ENCODE peak calls at places on chromosomes 3 and 15, in six cellular contexts. Z, C, N, H, K and Y are unnamed samples.

GRCh38 chr3:13111173-13111873 is 38.1 kb upstream of the IQSEC1 start:
- DNase-seq in Z (no peak), C (no peak), N (peak), H (no peak), K (peak), Y (no peak)

GRCh38 chr3:34001022-34001421 is 202.6 kb downstream of the PDCD6IP start:
- DNase-seq in Z (no peak), C (no peak), N (no peak), H (peak), K (no peak), Y (no peak)

GRCh38 chr15:74406992-74407705 is 26.6 kb downstream of the SEMA7A start:
- DNase-seq in Z (peak), C (no peak), N (peak), H (peak), K (no peak), Y (peak)

GRCh38 chr3:184011230-184011876 is 6.3 kb downstream of the ABCC5 start:
- DNase-seq in Z (peak), C (no peak), N (peak), H (no peak), K (no peak), Y (peak)

GRCh38 chr3:145981057-145981456 is 179.9 kb downstream of the PLOD2 start:
- DNase-seq in Z (peak), C (no peak), N (no peak), H (no peak), K (no peak), Y (no peak)

GRCh38 chr3:193040836-193041672 is 123.4 kb upstream of the MB21D2 start:
- DNase-seq in Z (peak), C (no peak), N (peak), H (no peak), K (no peak), Y (peak)

GRCh38 chr3:146589899-146590508 is 15.1 kb downstream of the PLSCR5 start:
- DNase-seq in Z (peak), C (no peak), N (peak), H (peak), K (no peak), Y (peak)

GRCh38 chr3:29922990-29923746 is 642.3 kb downstream of the RBMS3 start:
- DNase-seq in Z (peak), C (no peak), N (peak), H (no peak), K (no peak), Y (peak)

GRCh38 chr3:197532388-197532787 is 23.4 kb downstream of the BDH1 start:
- DNase-seq in Z (no peak), C (no peak), N (no peak), H (no peak), K (peak), Y (no peak)

GRCh38 chr3:49119439-49119838 is 1.2 kb downstream of the USP19 start:
- DNase-seq in Z (peak), C (no peak), N (peak), H (no peak), K (no peak), Y (peak)

GRCh38 chr3:139654637-139655365 is 23.0 kb downstream of the NMNAT3 start:
- DNase-seq in Z (no peak), C (no peak), N (no peak), H (no peak), K (no peak), Y (no peak)

GRCh38 chr3:127787966-127788365 is 34.3 kb downstream of the MGLL start:
- DNase-seq in Z (no peak), C (no peak), N (no peak), H (no peak), K (no peak), Y (no peak)

GRCh38 chr3:141051641-141052569 is 758 bp downstream of the SPSB4 start:
- DNase-seq in Z (peak), C (no peak), N (no peak), H (peak), K (no peak), Y (peak)

GRCh38 chr3:59425371-59425770 is 375.5 kb upstream of the CFAP20DC start:
- DNase-seq in Z (peak), C (no peak), N (peak), H (no peak), K (no peak), Y (peak)

GRCh38 chr3:160667452-160667851 is 9.5 kb upstream of the ARL14 start:
- DNase-seq in Z (peak), C (no peak), N (peak), H (no peak), K (no peak), Y (peak)

GRCh38 chr3:133330043-133330442 is 69.8 kb upstream of the BFSP2 start:
- DNase-seq in Z (no peak), C (no peak), N (no peak), H (no peak), K (no peak), Y (no peak)

GRCh38 chr3:56369914-56370313 is 98.4 kb downstream of the ERC2 start:
- DNase-seq in Z (no peak), C (no peak), N (peak), H (no peak), K (no peak), Y (no peak)

DNA sequence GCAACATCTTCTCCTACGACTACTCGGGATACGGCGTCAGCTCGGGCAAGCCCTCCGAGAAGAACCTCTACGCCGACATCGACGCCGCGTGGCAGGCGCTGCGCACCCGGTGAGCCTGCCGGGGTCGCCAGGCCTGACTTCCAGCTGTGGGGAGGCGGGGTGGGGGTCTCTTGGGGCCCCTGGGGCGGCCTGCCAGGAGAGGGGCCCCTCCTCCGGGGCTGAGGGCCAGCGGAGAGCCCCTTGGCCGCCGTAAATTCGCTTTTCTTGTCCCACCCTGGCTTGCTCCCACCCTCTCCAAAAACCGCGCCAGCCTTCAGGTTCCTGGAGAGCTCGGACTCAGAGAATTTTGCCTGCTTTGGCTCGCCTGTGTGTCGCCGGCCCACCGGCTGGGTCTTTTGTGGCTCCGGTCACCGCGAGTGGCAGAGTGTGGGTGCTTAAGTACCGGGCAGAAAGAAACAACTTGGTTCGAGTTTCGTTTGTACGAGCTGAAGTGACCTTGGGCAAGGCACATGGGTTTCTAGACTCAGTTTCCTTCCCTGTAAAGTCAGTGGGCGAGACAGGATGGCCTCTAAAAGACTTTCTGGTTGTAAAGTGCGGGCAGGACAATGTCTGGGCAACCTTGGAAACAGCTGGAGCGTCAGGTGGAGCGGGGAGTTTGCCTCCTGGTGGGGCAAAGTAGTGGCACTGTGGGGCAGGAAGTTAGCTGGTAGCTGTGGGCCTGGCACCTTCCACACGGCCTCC is 971 bp downstream of the ABHD17C start:
- DNase-seq in Z (peak), C (peak), N (peak), H (no peak), K (no peak), Y (peak)
- TF ChIP-seq CTCF in Z (peak), C (no peak), N (peak), H (peak), K (peak), Y (peak)

DNA sequence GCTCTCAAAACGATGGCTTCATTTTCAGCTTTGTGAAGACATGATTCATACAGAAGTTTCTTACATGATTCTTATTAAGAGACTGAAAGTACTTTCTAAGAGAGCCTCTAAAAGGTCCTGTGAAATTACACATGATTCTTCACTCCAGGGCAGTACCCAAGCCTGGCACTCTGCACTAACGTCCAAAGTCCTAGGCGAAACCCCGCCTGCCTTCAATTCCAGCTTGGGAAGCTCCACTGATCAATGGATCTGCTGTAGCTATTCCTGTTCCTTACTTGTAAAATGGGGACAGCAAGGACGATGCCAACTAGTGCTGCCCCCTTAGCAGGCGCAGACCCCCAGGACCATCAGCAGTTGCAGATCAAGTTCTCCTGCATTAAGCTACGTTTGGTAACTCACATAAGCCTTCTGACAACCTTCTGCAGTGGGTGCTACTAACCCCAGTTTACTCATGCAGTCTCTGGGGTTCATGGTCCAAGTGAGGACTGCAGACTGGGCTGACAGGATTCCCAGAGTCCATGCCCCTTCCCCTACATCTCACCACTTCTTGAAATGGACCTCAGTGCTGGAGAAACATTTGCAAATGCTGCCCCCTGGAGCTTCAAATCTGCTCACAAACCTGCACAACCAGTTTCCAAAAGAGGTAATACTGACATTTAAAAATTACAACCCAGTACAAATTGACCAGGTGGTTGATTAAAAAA is 10.6 kb downstream of the CHCHD4 start:
- DNase-seq in Z (no peak), C (no peak), N (peak), H (no peak), K (no peak), Y (no peak)
- TF ChIP-seq CTCF in Z (no peak), C (no peak), N (peak), H (peak), K (no peak), Y (no peak)

GRCh38 chr3:107062310-107062709 is 314.9 kb upstream of the CCDC54 start:
- DNase-seq in Z (no peak), C (no peak), N (no peak), H (no peak), K (no peak), Y (no peak)
- TF ChIP-seq CTCF in Z (no peak), C (no peak), N (no peak), H (no peak), K (no peak), Y (no peak)

DNA sequence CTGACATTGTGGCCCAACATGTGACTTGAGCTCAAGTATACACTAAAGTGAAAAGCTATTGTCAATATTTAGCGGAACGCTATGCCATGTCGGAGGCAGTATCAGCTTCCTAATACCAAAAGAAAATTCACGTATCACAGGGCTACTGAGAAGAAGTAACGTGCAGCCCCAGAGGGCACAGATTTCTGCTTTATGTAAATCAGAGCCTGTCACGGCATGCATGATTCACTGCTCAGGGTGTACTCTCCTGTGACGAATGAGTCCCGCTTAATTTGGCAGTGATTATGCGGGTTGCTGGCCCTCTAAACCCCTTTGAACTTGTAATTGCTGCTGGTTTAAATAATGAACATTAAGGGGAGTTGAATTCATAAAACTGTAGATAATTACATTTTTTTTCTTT is 85.3 kb downstream of the MEIS2 start:
- DNase-seq in Z (peak), C (no peak), N (no peak), H (no peak), K (no peak), Y (peak)
- TF ChIP-seq CTCF in Z (no peak), C (no peak), N (no peak), H (no peak), K (no peak), Y (no peak)

GRCh38 chr3:191047930-191048329 is 151.1 kb upstream of the OSTN start:
- DNase-seq in Z (peak), C (no peak), N (no peak), H (no peak), K (no peak), Y (no peak)

GRCh38 chr3:191051037-191051436 is 148.0 kb upstream of the OSTN start:
- DNase-seq in Z (peak), C (no peak), N (peak), H (no peak), K (no peak), Y (peak)
- TF ChIP-seq CTCF in Z (peak), C (no peak), N (peak), H (peak), K (peak), Y (peak)

GRCh38 chr15:45641374-45641778 is 6.5 kb downstream of the SQOR start:
- DNase-seq in Z (peak), C (no peak), N (peak), H (no peak), K (no peak), Y (peak)
- TF ChIP-seq CTCF in Z (no peak), C (no peak), N (no peak), H (no peak), K (no peak), Y (peak)